ENCODE peak calls at places on chromosome 4, in four cellular contexts. One of them, this sample, is unnamed.

GRCh38 chr4:155005395-155006087 is 202.9 kb upstream of the NPY2R start:
- DNase-seq in effector CD4-positive, alpha-beta T cell: no peak
- DNase-seq in NCI-H1105 treated with DMSO at 0.1 percent for 48 hours: no peak
- DNase-seq in HuH-7: no peak
- DNase-seq in this sample: no peak

GRCh38 chr4:10977534-10977933 is 293.0 kb upstream of the CLNK start:
- DNase-seq in HuH-7: no peak
- DNase-seq in NCI-H1105 treated with DMSO at 0.1 percent for 48 hours: no peak
- DNase-seq in effector CD4-positive, alpha-beta T cell: no peak
- DNase-seq in this sample: no peak

GRCh38 chr4:141788169-141788915 is 152.0 kb downstream of the IL15 start:
- DNase-seq in NCI-H1105 treated with DMSO at 0.1 percent for 48 hours: no peak
- DNase-seq in HuH-7: no peak
- DNase-seq in effector CD4-positive, alpha-beta T cell: no peak
- DNase-seq in this sample: no peak

GRCh38 chr4:32010221-32010620 is 1290.1 kb downstream of the PCDH7 start:
- DNase-seq in HuH-7: no peak
- DNase-seq in NCI-H1105 treated with DMSO at 0.1 percent for 48 hours: no peak
- DNase-seq in effector CD4-positive, alpha-beta T cell: no peak
- DNase-seq in this sample: no peak

GRCh38 chr4:113761682-113762060 is at the start of gene CAMK2D:
- DNase-seq in NCI-H1105 treated with DMSO at 0.1 percent for 48 hours: peak; percentile 56
- DNase-seq in HuH-7: peak; percentile 77
- DNase-seq in effector CD4-positive, alpha-beta T cell: peak; percentile 72
- DNase-seq in this sample: peak; percentile 70

GRCh38 chr4:15665738-15666365 is 10.7 kb upstream of the FBXL5 start:
- DNase-seq in HuH-7: no peak
- DNase-seq in NCI-H1105 treated with DMSO at 0.1 percent for 48 hours: no peak
- DNase-seq in effector CD4-positive, alpha-beta T cell: no peak
- DNase-seq in this sample: no peak

GRCh38 chr4:27894951-27895350 is 1034.3 kb downstream of the STIM2 start:
- DNase-seq in HuH-7: no peak
- DNase-seq in effector CD4-positive, alpha-beta T cell: no peak
- DNase-seq in NCI-H1105 treated with DMSO at 0.1 percent for 48 hours: no peak
- DNase-seq in this sample: no peak

GRCh38 chr4:100071531-100071930 is 118.7 kb downstream of the DDIT4L start:
- DNase-seq in NCI-H1105 treated with DMSO at 0.1 percent for 48 hours: no peak
- DNase-seq in HuH-7: no peak
- DNase-seq in effector CD4-positive, alpha-beta T cell: no peak
- DNase-seq in this sample: no peak

GRCh38 chr4:104901438-104901837 is 245.2 kb upstream of the TET2 start:
- DNase-seq in NCI-H1105 treated with DMSO at 0.1 percent for 48 hours: peak; percentile 16
- DNase-seq in HuH-7: no peak
- DNase-seq in effector CD4-positive, alpha-beta T cell: no peak
- DNase-seq in this sample: no peak

GRCh38 chr4:11429646-11430045 is 952 bp upstream of the HS3ST1 start:
- DNase-seq in NCI-H1105 treated with DMSO at 0.1 percent for 48 hours: no peak
- DNase-seq in HuH-7: no peak
- DNase-seq in effector CD4-positive, alpha-beta T cell: no peak
- DNase-seq in this sample: no peak